ENCODE peak calls at places on chromosomes 5 and 9, in four cellular contexts. A is heart left ventricle, S is Peyer's patch, D is left cardiac atrium. M is an unnamed sample.

GRCh38 chr5:172530406-172530805 is 76.1 kb upstream of the SH3PXD2B start:
- DNase-seq in A (no peak), S (no peak), D (no peak), M (no peak)

GRCh38 chr5:145847499-145848497 is 12.7 kb upstream of the PRELID2 start:
- DNase-seq in A (no peak), S (no peak), D (no peak), M (no peak)

GRCh38 chr9:95461448-95462381 is 55.1 kb downstream of the PTCH1 start:
- DNase-seq in A (no peak), S (no peak), D (no peak), M (no peak)

GRCh38 chr5:141603912-141604311 is 14.9 kb downstream of the DIAPH1 start:
- DNase-seq in A (no peak), S (no peak), D (no peak), M (no peak)

GRCh38 chr9:6845881-6846280 is 88.1 kb downstream of the KDM4C start:
- DNase-seq in A (no peak), S (no peak), D (no peak), M (no peak)

GRCh38 chr9:123327697-123328100 is 28.3 kb upstream of the CRB2 start:
- DNase-seq in A (no peak), S (no peak), D (no peak), M (peak; percentile 77)

GRCh38 chr5:35810561-35810960 is 46.1 kb upstream of the IL7R start:
- DNase-seq in A (no peak), S (no peak), D (no peak), M (no peak)

GRCh38 chr5:116492016-116492623 is 82.5 kb downstream of the SEMA6A start:
- DNase-seq in A (no peak), S (no peak), D (no peak), M (no peak)

GRCh38 chr9:69746859-69747560 is 12.8 kb downstream of the PTAR1 start:
- DNase-seq in A (no peak), S (no peak), D (no peak), M (no peak)

M was measured in mucosa of descending colon.